ENCODE peak calls at places on chromosomes 12 and 14, in four cellular contexts. U is breast epithelium, S is Karpas-422, Z is mucosa of descending colon. R is an unnamed sample. For H3K4me1, the result is how much of the 10 kb centered on the place peaks cover.

GRCh38 chr14:71651228-71651627 is 281.0 kb upstream of the RGS6 start:
- DNase-seq in S (no peak), Z (no peak), U (no peak), R (no peak)

GRCh38 chr12:4215862-4216541 is 57.6 kb upstream of the CCND2 start:
- DNase-seq in Z (no peak), U (no peak), S (no peak), R (no peak)

GRCh38 chr12:24728366-24728765 is 220.5 kb downstream of the BCAT1 start:
- DNase-seq in S (peak), Z (no peak), U (no peak), R (no peak)

GRCh38 chr12:41277019-41277770 is 89.1 kb downstream of the PDZRN4 start:
- DNase-seq in U (no peak), S (peak), Z (no peak), R (no peak)

GRCh38 chr12:50991296-50991695 is 34.9 kb downstream of the SLC11A2 start:
- DNase-seq in Z (no peak), U (no peak), S (no peak), R (no peak)

GRCh38 chr12:115204957-115205754 is 521.2 kb upstream of the TBX3 start:
- DNase-seq in S (no peak), Z (no peak), U (no peak), R (no peak)

GRCh38 chr12:125021771-125022170 is 28.3 kb downstream of the BRI3BP start:
- DNase-seq in S (no peak), Z (no peak), U (no peak), R (no peak)

GRCh38 chr12:88870000-88870737 is 289.9 kb upstream of the KITLG start:
- DNase-seq in U (no peak), S (no peak), Z (no peak), R (no peak)

GRCh38 chr12:62793256-62794217 is 141.4 kb downstream of the PPM1H start:
- DNase-seq in U (peak), Z (peak), S (peak), R (peak)

GRCh38 chr14:72617391-72618011 is 276.4 kb downstream of the DPF3 start:
- DNase-seq in S (no peak), U (peak), Z (no peak), R (no peak)

GRCh38 chr12:46661161-46661845 is 164.5 kb downstream of the SLC38A4 start:
- DNase-seq in Z (no peak), S (peak), U (no peak), R (no peak)

GRCh38 chr12:116731801-116732200 is 6.1 kb downstream of the SPRING1 start:
- DNase-seq in U (no peak), Z (no peak), S (no peak), R (no peak)

GRCh38 chr14:88929656-88930436 is 105.4 kb downstream of the TTC8 start:
- DNase-seq in S (peak), Z (no peak), U (no peak), R (no peak)

GRCh38 chr12:111444706-111445310 is 39.1 kb downstream of the SH2B3 start:
- DNase-seq in U (no peak), S (peak), Z (peak), R (peak)

GRCh38 chr12:104482113-104482512 is 25.4 kb downstream of the CHST11 start:
- DNase-seq in Z (no peak), U (no peak), S (no peak), R (no peak)

GRCh38 chr12:104480012-104480411 is 23.3 kb downstream of the CHST11 start:
- DNase-seq in Z (no peak), S (no peak), U (no peak), R (no peak)

GRCh38 chr12:104480826-104481457 is 24.2 kb downstream of the CHST11 start:
- DNase-seq in Z (no peak), S (no peak), U (no peak), R (peak)

GRCh38 chr12:104485651-104486341 is 29.0 kb downstream of the CHST11 start:
- DNase-seq in Z (no peak), U (no peak), S (no peak), R (no peak)

GRCh38 chr12:104482748-104483147 is 26.0 kb downstream of the CHST11 start:
- DNase-seq in U (no peak), S (no peak), Z (no peak), R (no peak)
- H3K4me1 ChIP-seq in U (under half), S (under half), Z (under half), R (under half)

GRCh38 chr12:58433969-58434368 is 486.3 kb downstream of the LRIG3 start:
- DNase-seq in U (no peak), Z (no peak), S (no peak), R (no peak)

GRCh38 chr12:58441483-58441882 is 478.8 kb downstream of the LRIG3 start:
- DNase-seq in U (no peak), Z (no peak), S (no peak), R (no peak)

GRCh38 chr12:58435647-58436046 is 484.7 kb downstream of the LRIG3 start:
- DNase-seq in Z (no peak), U (no peak), S (no peak), R (no peak)
- H3K4me1 ChIP-seq in Z (under half), U (under half), S (under half), R (under half)

DNA sequence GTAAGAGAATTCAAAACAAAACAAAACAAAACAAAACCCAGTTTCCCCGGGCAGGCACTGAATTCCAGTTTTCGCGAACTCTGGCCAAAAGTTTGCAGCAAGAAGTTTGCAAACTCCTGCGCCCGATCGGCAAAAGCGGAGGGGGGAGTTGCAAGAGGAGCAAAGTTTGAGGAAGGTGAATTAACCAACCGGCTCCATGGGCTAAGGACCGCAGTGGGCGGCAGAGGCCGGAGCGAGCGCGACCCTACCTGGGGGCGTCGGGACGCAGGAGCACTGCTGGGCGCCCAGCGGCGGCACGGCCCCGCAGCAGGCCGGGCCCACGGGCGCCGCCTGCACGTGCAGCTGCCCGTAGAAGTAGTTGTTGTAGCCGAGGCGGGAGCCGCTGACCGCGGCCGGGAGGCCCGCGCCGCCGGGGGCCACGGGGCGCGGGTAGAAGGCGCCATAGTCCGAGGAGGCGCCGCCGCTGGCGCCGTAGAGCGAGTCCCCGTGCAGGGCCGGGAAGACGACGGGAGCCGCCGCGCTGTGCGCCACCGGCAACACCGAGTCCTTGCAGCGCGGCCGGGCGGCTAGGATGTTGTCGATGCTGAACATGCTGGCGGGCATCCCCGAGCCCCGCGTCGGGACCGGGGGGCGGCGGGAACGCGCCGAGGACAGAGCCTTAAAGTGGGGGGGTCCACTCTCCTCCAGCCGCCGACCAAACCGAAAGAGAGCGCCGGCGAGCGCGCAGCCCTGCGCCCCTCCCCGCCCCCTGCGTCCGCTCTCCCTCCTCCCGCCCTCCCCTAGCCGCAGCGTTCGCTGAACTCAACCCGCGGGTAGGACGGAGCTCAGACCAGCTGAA is at the start of gene GSC:
- DNase-seq in S (no peak), U (peak), Z (peak), R (no peak)
- H3K4me1 ChIP-seq in S (under half), U (under half), Z (under half), R (under half)

GRCh38 chr12:3135522-3136461 is 58.6 kb downstream of the TSPAN9 start:
- DNase-seq in Z (no peak), S (peak), U (peak), R (no peak)

GRCh38 chr12:3132636-3133409 is 55.6 kb downstream of the TSPAN9 start:
- DNase-seq in S (no peak), Z (no peak), U (no peak), R (no peak)

GRCh38 chr12:3133410-3133793 is 56.2 kb downstream of the TSPAN9 start:
- DNase-seq in U (no peak), S (no peak), Z (no peak), R (no peak)

GRCh38 chr12:3134126-3134525 is 56.9 kb downstream of the TSPAN9 start:
- DNase-seq in S (no peak), U (no peak), Z (no peak), R (no peak)

GRCh38 chr12:3134526-3135135 is 57.5 kb downstream of the TSPAN9 start:
- DNase-seq in U (no peak), Z (no peak), S (no peak), R (no peak)
- H3K4me1 ChIP-seq in U (under half), Z (under half), S (under half), R (half or more)

R was measured in lower lobe of right lung.